ENCODE peak calls at places on chromosomes 16 and 17, in six cellular contexts. One of them, this sample, is unnamed.

GRCh38 chr17:75487351-75488070 is 27.8 kb downstream of the CASKIN2 start:
- DNase-seq in heart right ventricle: peak; percentile 36
- DNase-seq in body of pancreas: peak; percentile 19
- DNase-seq in A549: no peak
- DNase-seq in WERI-Rb-1: no peak
- DNase-seq in pancreas: no peak
- DNase-seq in this sample: peak; percentile 41

GRCh38 chr16:89613101-89613953 is at the start of gene DPEP1:
- DNase-seq in A549: no peak
- DNase-seq in heart right ventricle: no peak
- DNase-seq in pancreas: peak; percentile 79
- DNase-seq in WERI-Rb-1: no peak
- DNase-seq in body of pancreas: peak; percentile 90
- DNase-seq in this sample: no peak

GRCh38 chr17:14792751-14793150 is 472.4 kb downstream of the PMP22 start:
- DNase-seq in body of pancreas: peak; percentile 71
- DNase-seq in A549: no peak
- DNase-seq in WERI-Rb-1: no peak
- DNase-seq in pancreas: peak; percentile 77
- DNase-seq in heart right ventricle: no peak
- DNase-seq in this sample: no peak

GRCh38 chr17:65228734-65229390 is 91.7 kb downstream of the RGS9 start:
- DNase-seq in WERI-Rb-1: no peak
- DNase-seq in heart right ventricle: no peak
- DNase-seq in pancreas: no peak
- DNase-seq in A549: no peak
- DNase-seq in body of pancreas: no peak
- DNase-seq in this sample: no peak

GRCh38 chr16:58515871-58516767 is 802 bp downstream of the SETD6 start:
- DNase-seq in pancreas: peak; percentile 84
- DNase-seq in body of pancreas: peak; percentile 72
- DNase-seq in WERI-Rb-1: no peak
- DNase-seq in heart right ventricle: no peak
- DNase-seq in A549: no peak
- DNase-seq in this sample: peak; percentile 24

GRCh38 chr17:34025179-34025551 is 229.9 kb upstream of the CCL2 start:
- DNase-seq in WERI-Rb-1: peak; percentile 61
- DNase-seq in heart right ventricle: no peak
- DNase-seq in A549: no peak
- DNase-seq in body of pancreas: no peak
- DNase-seq in pancreas: no peak
- DNase-seq in this sample: no peak

GRCh38 chr17:40980594-40980993 is 3.5 kb downstream of the KRT40 start:
- DNase-seq in heart right ventricle: no peak
- DNase-seq in A549: no peak
- DNase-seq in body of pancreas: no peak
- DNase-seq in pancreas: no peak
- DNase-seq in WERI-Rb-1: peak; percentile 93
- DNase-seq in this sample: peak; percentile 43

GRCh38 chr16:88865742-88866141 is 718 bp downstream of the PABPN1L start:
- DNase-seq in heart right ventricle: no peak
- DNase-seq in body of pancreas: no peak
- DNase-seq in WERI-Rb-1: no peak
- DNase-seq in A549: no peak
- DNase-seq in pancreas: no peak
- DNase-seq in this sample: no peak

GRCh38 chr17:29027521-29027920 is 15.4 kb upstream of the PIPOX start:
- DNase-seq in body of pancreas: no peak
- DNase-seq in heart right ventricle: no peak
- DNase-seq in A549: no peak
- DNase-seq in WERI-Rb-1: no peak
- DNase-seq in pancreas: no peak
- DNase-seq in this sample: peak; percentile 44

GRCh38 chr17:7582401-7583252 is 1.0 kb upstream of the MPDU1 start:
- DNase-seq in A549: no peak
- DNase-seq in heart right ventricle: peak; percentile 37
- DNase-seq in WERI-Rb-1: peak; percentile 4
- DNase-seq in pancreas: no peak
- DNase-seq in body of pancreas: no peak
- DNase-seq in this sample: no peak

DNA sequence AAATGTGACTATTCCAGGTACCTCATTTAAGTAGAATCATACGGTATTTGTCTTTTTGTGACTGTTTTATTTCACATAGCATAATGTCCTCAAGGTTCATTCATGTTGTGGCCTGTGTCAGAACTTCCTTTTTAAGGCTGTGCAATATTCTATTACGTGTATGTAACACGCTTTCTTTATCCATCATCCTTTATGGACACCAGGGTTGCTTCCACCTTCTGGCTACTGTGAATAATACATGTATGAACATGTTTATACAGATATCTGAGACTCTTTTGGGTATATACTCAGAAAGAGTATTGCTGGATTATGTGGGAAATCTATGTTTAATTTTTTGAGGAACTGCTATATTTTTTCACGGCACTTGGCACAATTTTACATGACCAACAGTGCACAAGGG is 28.7 kb upstream of the RSL1D1 start:
- DNase-seq in body of pancreas: no peak
- DNase-seq in WERI-Rb-1: no peak
- DNase-seq in A549: no peak
- DNase-seq in heart right ventricle: no peak
- DNase-seq in pancreas: no peak
- DNase-seq in this sample: no peak
- TF ChIP-seq CTCF in body of pancreas: no peak
- TF ChIP-seq CTCF in WERI-Rb-1: no peak
- TF ChIP-seq CTCF in A549: no peak
- TF ChIP-seq CTCF in heart right ventricle: no peak
- TF ChIP-seq CTCF in pancreas: no peak
- TF ChIP-seq CTCF in this sample: no peak

GRCh38 chr17:81397314-81398169 is 2.3 kb downstream of the BAHCC1 start:
- DNase-seq in pancreas: peak; percentile 78
- DNase-seq in heart right ventricle: no peak
- DNase-seq in body of pancreas: peak; percentile 60
- DNase-seq in A549: peak; percentile 79
- DNase-seq in WERI-Rb-1: peak; percentile 63
- DNase-seq in this sample: no peak
- H3K4me3 ChIP-seq in pancreas: peak overlapping the region; percentile 82
- H3K4me3 ChIP-seq in heart right ventricle: peak overlapping the region; percentile 65
- H3K4me3 ChIP-seq in body of pancreas: peak overlapping the region; percentile 24
- H3K4me3 ChIP-seq in A549: peak overlapping the region; percentile 76
- H3K4me3 ChIP-seq in WERI-Rb-1: peak overlapping the region; percentile 74
- H3K4me3 ChIP-seq in this sample: peak overlapping the region; percentile 65

GRCh38 chr16:62711797-62712196 is 675.6 kb upstream of the CDH8 start:
- DNase-seq in body of pancreas: no peak
- DNase-seq in heart right ventricle: no peak
- DNase-seq in WERI-Rb-1: no peak
- DNase-seq in A549: no peak
- DNase-seq in pancreas: no peak
- DNase-seq in this sample: no peak
- TF ChIP-seq CTCF in body of pancreas: no peak
- TF ChIP-seq CTCF in heart right ventricle: no peak
- TF ChIP-seq CTCF in WERI-Rb-1: no peak
- TF ChIP-seq CTCF in A549: no peak
- TF ChIP-seq CTCF in pancreas: no peak
- TF ChIP-seq CTCF in this sample: no peak

GRCh38 chr16:85003076-85003475 is 8.3 kb downstream of the ZDHHC7 start:
- DNase-seq in heart right ventricle: no peak
- DNase-seq in body of pancreas: no peak
- DNase-seq in WERI-Rb-1: no peak
- DNase-seq in pancreas: no peak
- DNase-seq in A549: no peak
- DNase-seq in this sample: no peak

GRCh38 chr16:84999857-85000480 is 11.4 kb downstream of the ZDHHC7 start:
- DNase-seq in A549: no peak
- DNase-seq in body of pancreas: no peak
- DNase-seq in heart right ventricle: no peak
- DNase-seq in pancreas: no peak
- DNase-seq in WERI-Rb-1: no peak
- DNase-seq in this sample: no peak

GRCh38 chr16:85002643-85003042 is 8.7 kb downstream of the ZDHHC7 start:
- DNase-seq in A549: no peak
- DNase-seq in pancreas: no peak
- DNase-seq in body of pancreas: no peak
- DNase-seq in WERI-Rb-1: no peak
- DNase-seq in heart right ventricle: peak; percentile 60
- DNase-seq in this sample: no peak

GRCh38 chr16:85003723-85004586 is 7.4 kb downstream of the ZDHHC7 start:
- DNase-seq in body of pancreas: no peak
- DNase-seq in A549: no peak
- DNase-seq in WERI-Rb-1: no peak
- DNase-seq in heart right ventricle: no peak
- DNase-seq in pancreas: no peak
- DNase-seq in this sample: no peak

GRCh38 chr16:85002099-85002541 is 9.2 kb downstream of the ZDHHC7 start:
- DNase-seq in body of pancreas: peak; percentile 72
- DNase-seq in WERI-Rb-1: no peak
- DNase-seq in pancreas: no peak
- DNase-seq in heart right ventricle: no peak
- DNase-seq in A549: no peak
- DNase-seq in this sample: no peak
- H3K4me3 ChIP-seq in body of pancreas: no peak overlapping the region
- H3K4me3 ChIP-seq in WERI-Rb-1: no peak overlapping the region
- H3K4me3 ChIP-seq in pancreas: no peak overlapping the region
- H3K4me3 ChIP-seq in heart right ventricle: no peak overlapping the region
- H3K4me3 ChIP-seq in A549: no peak overlapping the region
- H3K4me3 ChIP-seq in this sample: no peak overlapping the region

GRCh38 chr17:19766016-19766415 is 17.9 kb upstream of the ALDH3A1 start:
- DNase-seq in A549: no peak
- DNase-seq in body of pancreas: no peak
- DNase-seq in WERI-Rb-1: no peak
- DNase-seq in pancreas: no peak
- DNase-seq in heart right ventricle: no peak
- DNase-seq in this sample: no peak

GRCh38 chr17:19763416-19763815 is 15.3 kb upstream of the ALDH3A1 start:
- DNase-seq in heart right ventricle: no peak
- DNase-seq in pancreas: no peak
- DNase-seq in A549: no peak
- DNase-seq in body of pancreas: no peak
- DNase-seq in WERI-Rb-1: no peak
- DNase-seq in this sample: no peak

GRCh38 chr17:19759934-19760530 is 11.9 kb upstream of the ALDH3A1 start:
- DNase-seq in WERI-Rb-1: peak; percentile 64
- DNase-seq in pancreas: no peak
- DNase-seq in heart right ventricle: no peak
- DNase-seq in A549: no peak
- DNase-seq in body of pancreas: no peak
- DNase-seq in this sample: no peak

GRCh38 chr17:19760781-19761180 is 12.7 kb upstream of the ALDH3A1 start:
- DNase-seq in A549: no peak
- DNase-seq in heart right ventricle: no peak
- DNase-seq in pancreas: no peak
- DNase-seq in WERI-Rb-1: no peak
- DNase-seq in body of pancreas: no peak
- DNase-seq in this sample: no peak

GRCh38 chr17:19762515-19762961 is 14.4 kb upstream of the ALDH3A1 start:
- DNase-seq in heart right ventricle: peak; percentile 77
- DNase-seq in body of pancreas: peak; percentile 55
- DNase-seq in WERI-Rb-1: peak; percentile 84
- DNase-seq in A549: peak; percentile 97
- DNase-seq in pancreas: peak; percentile 84
- DNase-seq in this sample: peak; percentile 69
- TF ChIP-seq CTCF in heart right ventricle: peak; percentile 58
- TF ChIP-seq CTCF in body of pancreas: peak; percentile 68
- TF ChIP-seq CTCF in WERI-Rb-1: peak; percentile 97
- TF ChIP-seq CTCF in A549: peak; percentile 91
- TF ChIP-seq CTCF in pancreas: peak; percentile 7
- TF ChIP-seq CTCF in this sample: peak; percentile 72

DNA sequence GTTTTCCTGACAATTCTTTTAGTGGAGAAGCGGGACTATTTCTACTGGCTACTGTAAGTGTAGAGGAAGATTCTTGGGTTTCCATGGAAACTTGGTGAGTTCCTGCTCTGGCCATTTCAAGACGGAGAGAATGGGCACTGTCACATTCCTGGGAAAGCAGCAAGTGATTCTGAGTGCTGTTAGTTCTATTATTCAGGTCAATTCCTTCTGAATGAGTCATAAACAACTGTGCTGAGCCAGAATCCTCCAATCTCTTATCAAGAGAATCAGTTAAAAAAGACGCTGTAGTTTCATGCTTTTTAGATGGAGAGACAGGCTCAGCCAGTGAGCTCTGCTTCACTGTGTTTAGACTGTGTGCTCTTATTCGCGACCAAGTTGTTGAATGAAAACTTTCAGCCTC is 19.6 kb downstream of the AKAP10 start:
- DNase-seq in WERI-Rb-1: no peak
- DNase-seq in heart right ventricle: no peak
- DNase-seq in body of pancreas: no peak
- DNase-seq in A549: peak; percentile 76
- DNase-seq in pancreas: no peak
- DNase-seq in this sample: no peak
- H3K4me3 ChIP-seq in WERI-Rb-1: no peak overlapping the region
- H3K4me3 ChIP-seq in heart right ventricle: no peak overlapping the region
- H3K4me3 ChIP-seq in body of pancreas: no peak overlapping the region
- H3K4me3 ChIP-seq in A549: no peak overlapping the region
- H3K4me3 ChIP-seq in pancreas: no peak overlapping the region
- H3K4me3 ChIP-seq in this sample: no peak overlapping the region

GRCh38 chr17:58534331-58534730 is 19.9 kb upstream of the MTMR4 start:
- DNase-seq in heart right ventricle: no peak
- DNase-seq in body of pancreas: no peak
- DNase-seq in A549: no peak
- DNase-seq in pancreas: no peak
- DNase-seq in WERI-Rb-1: peak; percentile 55
- DNase-seq in this sample: no peak
- TF ChIP-seq CTCF in heart right ventricle: no peak
- TF ChIP-seq CTCF in body of pancreas: no peak
- TF ChIP-seq CTCF in A549: no peak
- TF ChIP-seq CTCF in pancreas: no peak
- TF ChIP-seq CTCF in WERI-Rb-1: peak; percentile 69
- TF ChIP-seq CTCF in this sample: no peak